ENCODE peak calls at places on chromosomes 1 and 21, in nine cellular contexts. X, I, Q, D, E, R, M, W and K are unnamed samples.

GRCh38 chr1:232543194-232543593 is 86.7 kb downstream of the SIPA1L2 start:
- DNase-seq in Q (no peak), I (no peak), M (no peak), X (no peak), E (no peak), D (peak; percentile 76), W (no peak), R (no peak), K (no peak)

GRCh38 chr21:30044447-30045064 is 104.8 kb upstream of the GRIK1 start:
- DNase-seq in W (no peak), Q (no peak), M (no peak), I (no peak), E (no peak), D (peak; percentile 23), X (peak; percentile 10), R (no peak), K (no peak)

GRCh38 chr1:42380617-42381423 is at the start of gene RIMKLA:
- DNase-seq in W (peak; percentile 35), E (peak; percentile 24), R (peak; percentile 27), Q (peak; percentile 70), M (peak; percentile 58), I (peak; percentile 1), X (peak; percentile 52), D (peak; percentile 87), K (peak; percentile 53)

GRCh38 chr1:117656202-117656641 is 50.4 kb downstream of the TENT5C start:
- DNase-seq in D (no peak), M (no peak), W (no peak), I (peak; percentile 77), X (no peak), Q (no peak), E (peak; percentile 55), R (no peak), K (no peak)

GRCh38 chr1:174074757-174075156 is 52.6 kb upstream of the RC3H1 start:
- DNase-seq in W (no peak), X (no peak), I (no peak), M (no peak), Q (no peak), D (peak; percentile 32), R (no peak), E (no peak), K (no peak)

GRCh38 chr1:221937155-221937953 is 195.5 kb upstream of the DUSP10 start:
- DNase-seq in Q (no peak), I (no peak), W (no peak), M (no peak), E (no peak), X (no peak), D (no peak), R (no peak), K (no peak)

GRCh38 chr1:12344611-12345299 is 114.9 kb downstream of the VPS13D start:
- DNase-seq in E (no peak), D (no peak), R (no peak), W (no peak), Q (no peak), X (no peak), M (peak; percentile 75), I (no peak), K (peak; percentile 83)

GRCh38 chr1:158060001-158060400 is 66.6 kb downstream of the KIRREL1 start:
- DNase-seq in Q (peak; percentile 73), X (no peak), I (no peak), M (no peak), R (no peak), E (no peak), D (peak; percentile 32), W (no peak), K (no peak)

GRCh38 chr1:15220825-15221431 is 26.1 kb upstream of the FHAD1 start:
- DNase-seq in Q (no peak), E (no peak), I (no peak), R (no peak), X (no peak), D (no peak), W (no peak), M (no peak), K (no peak)

GRCh38 chr1:58721247-58721820 is 21.5 kb upstream of the MYSM1 start:
- DNase-seq in X (no peak), R (no peak), W (no peak), E (no peak), I (no peak), M (no peak), Q (no peak), D (no peak), K (no peak)

GRCh38 chr1:17279001-17279830 is 28.8 kb upstream of the PADI4 start:
- DNase-seq in D (no peak), I (no peak), W (no peak), Q (no peak), X (no peak), R (no peak), E (no peak), M (no peak), K (no peak)

GRCh38 chr1:117011334-117011733 is 9.8 kb downstream of the CD101 start:
- DNase-seq in D (no peak), R (no peak), I (no peak), E (no peak), W (no peak), Q (no peak), X (no peak), M (no peak), K (no peak)

GRCh38 chr1:156247460-156248322 is at the start of gene PAQR6:
- DNase-seq in E (no peak), I (no peak), R (peak; percentile 49), M (no peak), D (peak; percentile 52), X (no peak), W (no peak), Q (peak; percentile 47), K (peak; percentile 95)

GRCh38 chr21:44666401-44667320 is at the start of gene KRTAP12-2:
- DNase-seq in R (no peak), I (no peak), Q (no peak), M (peak; percentile 53), E (no peak), X (no peak), D (peak; percentile 96), W (no peak), K (no peak)

GRCh38 chr1:157097692-157098091 is 1.9 kb downstream of the ETV3L start:
- DNase-seq in R (no peak), Q (no peak), X (no peak), M (peak; percentile 48), W (no peak), E (no peak), I (no peak), D (no peak), K (peak; percentile 16)

GRCh38 chr1:172141351-172142000 is 279.0 kb upstream of the C1orf105 start:
- DNase-seq in D (peak; percentile 30), R (no peak), W (no peak), M (no peak), E (no peak), X (no peak), Q (no peak), I (no peak), K (no peak)

GRCh38 chr21:35206141-35207125 is 157.3 kb upstream of the RUNX1 start:
- DNase-seq in Q (no peak), D (no peak), I (no peak), R (no peak), E (peak; percentile 24), M (no peak), W (no peak), X (no peak), K (no peak)

GRCh38 chr1:93715529-93716126 is 34.0 kb upstream of the BCAR3 start:
- DNase-seq in R (no peak), E (no peak), M (no peak), D (peak; percentile 88), W (no peak), X (no peak), I (no peak), Q (no peak), K (no peak)

GRCh38 chr1:203512830-203513578 is 19.1 kb downstream of the OPTC start:
- DNase-seq in Q (no peak), E (peak; percentile 63), M (peak; percentile 78), X (no peak), W (no peak), R (no peak), I (no peak), D (no peak), K (peak; percentile 36)

GRCh38 chr1:110477041-110477440 is 26.1 kb downstream of the PROK1 start:
- DNase-seq in E (no peak), R (no peak), X (no peak), M (no peak), D (no peak), Q (no peak), I (no peak), W (no peak), K (no peak)

GRCh38 chr1:215517441-215517891 is 49.6 kb upstream of the KCTD3 start:
- DNase-seq in Q (peak; percentile 22), M (no peak), W (no peak), E (no peak), D (peak; percentile 67), R (no peak), X (no peak), I (no peak), K (no peak)

GRCh38 chr1:61100578-61100977 is 18.2 kb downstream of the NFIA start:
- DNase-seq in D (no peak), R (no peak), W (no peak), E (no peak), Q (no peak), X (no peak), I (no peak), M (no peak), K (no peak)

GRCh38 chr1:53468374-53468773 is 9.2 kb downstream of the DMRTB1 start:
- DNase-seq in I (no peak), E (no peak), W (no peak), X (no peak), M (no peak), R (no peak), Q (no peak), D (no peak), K (no peak)

GRCh38 chr21:33396966-33397365 is 6.2 kb upstream of the IFNGR2 start:
- DNase-seq in M (no peak), E (no peak), I (no peak), Q (no peak), R (no peak), W (no peak), D (no peak), X (no peak), K (no peak)

GRCh38 chr1:24418898-24419628 is 3.5 kb downstream of the NIPAL3 start:
- DNase-seq in M (no peak), W (no peak), D (peak; percentile 77), X (no peak), I (no peak), Q (no peak), E (no peak), R (no peak), K (peak; percentile 43)

GRCh38 chr1:62040450-62040849 is 154.2 kb upstream of the L1TD1 start:
- DNase-seq in W (no peak), I (no peak), X (no peak), R (no peak), M (no peak), D (peak; percentile 81), E (no peak), Q (no peak), K (no peak)

GRCh38 chr21:14306143-14306907 is 76.6 kb downstream of the HSPA13 start:
- DNase-seq in R (no peak), D (peak; percentile 5), W (no peak), X (no peak), I (no peak), Q (no peak), E (no peak), M (no peak), K (no peak)

GRCh38 chr1:2233997-2234761 is 6.1 kb downstream of the SKI start:
- DNase-seq in D (no peak), R (no peak), X (no peak), E (no peak), I (peak; percentile 68), W (no peak), M (peak; percentile 98), Q (no peak), K (no peak)

GRCh38 chr21:35291963-35292627 is 243.0 kb upstream of the RUNX1 start:
- DNase-seq in M (no peak), I (no peak), X (no peak), Q (no peak), D (no peak), R (no peak), W (no peak), E (no peak), K (no peak)

GRCh38 chr1:190262538-190262937 is 215.1 kb downstream of the BRINP3 start:
- DNase-seq in D (no peak), W (no peak), M (no peak), Q (no peak), R (no peak), X (no peak), E (no peak), I (no peak), K (no peak)